ENCODE peak calls at places on chromosomes 16 and 17, in eight cellular contexts. Z is A549, T is stomach, S is cardiac fibroblast, U is thoracic aorta, O is bronchial epithelial cell, D is BJ, K is cardiac muscle cell. G is an unnamed sample.

GRCh38 chr17:48483471-48484131 is 47.2 kb downstream of the HOXB1 start:
- DNase-seq in U (no peak), T (no peak), O (peak; percentile 95), K (peak; percentile 94), D (peak; percentile 90), S (peak; percentile 99), Z (no peak), G (peak; percentile 96)

GRCh38 chr16:539901-540530 is 12.5 kb downstream of the CAPN15 start:
- DNase-seq in S (peak; percentile 74), D (no peak), T (no peak), U (no peak), O (no peak), Z (no peak), K (no peak), G (peak; percentile 81)

GRCh38 chr17:32870969-32871368 is 6.0 kb downstream of the MYO1D start:
- DNase-seq in K (peak; percentile 30), U (no peak), D (no peak), Z (no peak), O (no peak), T (no peak), S (peak; percentile 68), G (no peak)

GRCh38 chr17:70022175-70022574 is 52.9 kb upstream of the KCNJ16 start:
- DNase-seq in O (no peak), Z (no peak), D (no peak), U (no peak), S (no peak), T (no peak), K (no peak), G (peak; percentile 38)

GRCh38 chr17:64349949-64350348 is 40.7 kb downstream of the PECAM1 start:
- DNase-seq in D (no peak), O (no peak), Z (no peak), S (no peak), U (no peak), T (no peak), K (no peak), G (no peak)

GRCh38 chr17:49557204-49558024 is 18.3 kb upstream of the NXPH3 start:
- DNase-seq in O (peak; percentile 51), U (no peak), Z (peak; percentile 81), K (peak; percentile 73), D (no peak), S (peak; percentile 67), T (peak; percentile 51), G (peak; percentile 56)

GRCh38 chr16:13833510-13833909 is 86.4 kb upstream of the ERCC4 start:
- DNase-seq in O (no peak), U (no peak), Z (no peak), D (no peak), S (no peak), T (no peak), K (no peak), G (no peak)

GRCh38 chr17:42809250-42809649 is 10.6 kb downstream of the CNTD1 start:
- DNase-seq in S (peak; percentile 91), O (peak; percentile 74), Z (peak; percentile 27), T (no peak), K (peak; percentile 85), U (no peak), D (peak; percentile 37), G (peak; percentile 85)

GRCh38 chr17:81427446-81428120 is 32.3 kb downstream of the BAHCC1 start:
- DNase-seq in D (no peak), T (peak; percentile 95), U (no peak), K (no peak), S (no peak), Z (no peak), O (no peak), G (no peak)

GRCh38 chr16:86953631-86954465 is 363.3 kb downstream of the C16orf95 start:
- DNase-seq in U (no peak), Z (no peak), K (no peak), O (no peak), D (no peak), S (no peak), T (no peak), G (no peak)

GRCh38 chr17:7081341-7082062 is 1.5 kb upstream of the CLEC10A start:
- DNase-seq in Z (no peak), S (no peak), O (no peak), T (no peak), D (no peak), U (no peak), K (no peak), G (no peak)

GRCh38 chr16:71203631-71204030 is 26.9 kb downstream of the HYDIN start:
- DNase-seq in T (no peak), D (no peak), K (no peak), O (no peak), Z (no peak), S (no peak), U (no peak), G (no peak)

GRCh38 chr16:24540575-24541240 is 1.3 kb downstream of the RBBP6 start:
- DNase-seq in D (no peak), O (peak; percentile 28), S (peak; percentile 35), Z (peak; percentile 25), T (no peak), U (no peak), K (peak; percentile 17), G (no peak)

GRCh38 chr17:35743911-35744328 is 9.1 kb downstream of the GAS2L2 start:
- DNase-seq in K (peak; percentile 65), S (peak; percentile 45), D (no peak), T (no peak), Z (peak; percentile 49), U (no peak), O (peak; percentile 26), G (peak; percentile 45)

GRCh38 chr17:70047619-70048018 is 27.4 kb upstream of the KCNJ16 start:
- DNase-seq in T (no peak), U (no peak), K (no peak), O (peak; percentile 34), D (no peak), S (peak; percentile 59), Z (peak; percentile 25), G (peak; percentile 45)

GRCh38 chr17:19755392-19755791 is 7.3 kb upstream of the ALDH3A1 start:
- DNase-seq in T (no peak), K (no peak), D (no peak), U (no peak), Z (no peak), S (no peak), O (no peak), G (no peak)

GRCh38 chr17:58120195-58120822 is 27.9 kb upstream of the OR4D1 start:
- DNase-seq in D (no peak), U (no peak), O (peak; percentile 58), T (peak; percentile 42), Z (peak; percentile 65), S (peak; percentile 72), K (peak; percentile 74), G (peak; percentile 70)

GRCh38 chr16:57283956-57284205 is 591 bp downstream of the PLLP start:
- DNase-seq in T (no peak), D (no peak), U (no peak), O (no peak), K (no peak), Z (no peak), S (no peak), G (no peak)

GRCh38 chr17:55587608-55588139 is 76.4 kb upstream of the SMIM36 start:
- DNase-seq in K (peak; percentile 60), Z (no peak), O (no peak), U (no peak), D (no peak), T (no peak), S (no peak), G (peak; percentile 12)

GRCh38 chr16:68370921-68371651 is 60.3 kb downstream of the PRMT7 start:
- DNase-seq in K (no peak), U (no peak), Z (no peak), D (no peak), T (no peak), S (no peak), O (no peak), G (no peak)

GRCh38 chr17:51947160-51947559 is 211.4 kb downstream of the CA10 start:
- DNase-seq in T (no peak), S (no peak), Z (no peak), U (no peak), D (no peak), K (no peak), O (peak; percentile 18), G (no peak)

DNA sequence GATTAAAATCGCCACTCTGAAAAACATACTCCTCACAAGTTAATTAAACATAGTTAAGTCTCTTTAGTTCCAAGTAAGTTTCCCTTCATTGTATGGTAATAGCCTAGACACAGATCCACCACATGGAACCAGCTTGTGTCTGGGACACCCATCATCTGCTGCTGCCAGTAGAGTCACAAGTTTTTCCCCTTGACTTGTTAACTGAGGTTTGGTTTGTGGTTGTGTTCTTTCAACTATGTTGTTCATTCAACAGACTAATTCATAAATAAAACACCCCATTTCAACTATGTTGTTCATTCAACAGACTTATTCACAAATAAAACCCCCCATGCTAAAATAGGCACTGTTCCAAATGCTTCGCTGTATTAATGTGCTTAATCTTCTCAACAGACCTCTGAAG is 24.4 kb downstream of the YWHAE start:
- DNase-seq in S (no peak), Z (no peak), K (no peak), O (no peak), D (no peak), T (no peak), U (no peak), G (no peak)
- H3K4me3 ChIP-seq in S (no peak overlapping the region), Z (no peak overlapping the region), K (no peak overlapping the region), O (no peak overlapping the region), D (no peak overlapping the region), T (no peak overlapping the region), U (no peak overlapping the region), G (no peak overlapping the region)

GRCh38 chr17:29561541-29562517 is 5.0 kb downstream of the ABHD15 start:
- DNase-seq in U (no peak), Z (no peak), K (peak; percentile 60), D (no peak), T (no peak), S (no peak), O (no peak), G (no peak)
- TF ChIP-seq CTCF in U (no peak), Z (no peak), K (no peak), D (no peak), T (no peak), S (no peak), O (no peak), G (no peak)

GRCh38 chr17:31572341-31572740 is 180.9 kb downstream of the RAB11FIP4 start:
- DNase-seq in U (no peak), O (no peak), S (no peak), T (no peak), D (no peak), Z (no peak), K (no peak), G (no peak)
- H3K4me3 ChIP-seq in U (no peak overlapping the region), O (no peak overlapping the region), S (no peak overlapping the region), T (no peak overlapping the region), D (no peak overlapping the region), Z (no peak overlapping the region), K (no peak overlapping the region), G (no peak overlapping the region)

GRCh38 chr17:9645858-9646555 is 690 bp downstream of the USP43 start:
- DNase-seq in S (no peak), Z (peak; percentile 82), O (peak; percentile 59), K (peak; percentile 11), D (no peak), T (peak; percentile 79), U (no peak), G (no peak)
- TF ChIP-seq CTCF in S (no peak), Z (peak; percentile 55), O (peak; percentile 59), K (no peak), D (no peak), T (no peak), U (no peak), G (no peak)

GRCh38 chr16:16938009-16938408 is 532.8 kb downstream of the XYLT1 start:
- DNase-seq in T (no peak), K (no peak), O (no peak), S (no peak), Z (no peak), D (no peak), U (no peak), G (no peak)
- H3K4me3 ChIP-seq in T (no peak overlapping the region), K (no peak overlapping the region), O (no peak overlapping the region), S (no peak overlapping the region), Z (no peak overlapping the region), D (no peak overlapping the region), U (no peak overlapping the region), G (no peak overlapping the region)